ENCODE peak calls at places on chromosomes 5 and 9, in five cellular contexts. Z is stimulated activated CD4-positive, alpha-beta T cell treated with anti-CD3 and anti-CD28 coated beads, Interleukin-1b, Interleukin-23, amount 100 ng/mL, for 4 hours; V is left ventricle myocardium inferior; L is C1 segment of cervical spinal cord; E is NCI-H69. G is an unnamed sample.

GRCh38 chr9:128469070-128469469 is 13.3 kb downstream of the ODF2 start:
- DNase-seq in E (no peak), L (no peak), V (no peak), Z (no peak), G (no peak)

GRCh38 chr5:91332267-91333044 is 50.7 kb downstream of the ARRDC3 start:
- DNase-seq in Z (no peak), E (no peak), V (no peak), L (no peak), G (peak)

GRCh38 chr9:104494808-104495207 is 9.3 kb upstream of the OR13F1 start:
- DNase-seq in L (no peak), E (peak), V (no peak), Z (no peak), G (no peak)

GRCh38 chr9:38687389-38687842 is 32.5 kb downstream of the FAM240B start:
- DNase-seq in Z (no peak), E (no peak), L (peak), V (peak), G (peak)

GRCh38 chr5:76083555-76084495 is 642 bp downstream of the SV2C start:
- DNase-seq in E (peak), L (no peak), Z (no peak), V (no peak), G (no peak)

GRCh38 chr9:136644593-136645342 is 17.9 kb upstream of the EGFL7 start:
- DNase-seq in L (peak), V (peak), Z (peak), E (no peak), G (no peak)

GRCh38 chr9:72442212-72442607 is 77.2 kb upstream of the ZFAND5 start:
- DNase-seq in E (no peak), Z (no peak), V (no peak), L (no peak), G (peak)

GRCh38 chr9:101848485-101848919 is 110.1 kb upstream of the GRIN3A start:
- DNase-seq in E (peak), L (no peak), Z (no peak), V (no peak), G (peak)

GRCh38 chr9:135101926-135102325 is 14.5 kb downstream of the OLFM1 start:
- DNase-seq in V (no peak), Z (no peak), E (no peak), L (no peak), G (no peak)

GRCh38 chr5:98750693-98751092 is 22.8 kb upstream of the RGMB start:
- DNase-seq in L (no peak), Z (no peak), E (peak), V (no peak), G (no peak)

GRCh38 chr9:114898741-114899140 is 31.6 kb downstream of the TNFSF8 start:
- DNase-seq in E (no peak), Z (peak), L (peak), V (peak), G (no peak)

GRCh38 chr5:160470437-160471341 is 49.0 kb downstream of the PTTG1 start:
- DNase-seq in V (no peak), Z (no peak), E (no peak), L (no peak), G (peak)

GRCh38 chr5:144198386-144198785 is 27.7 kb downstream of the KCTD16 start:
- DNase-seq in E (peak), V (no peak), Z (no peak), L (no peak), G (peak)

GRCh38 chr5:138850854-138851253 is 24.3 kb downstream of the LRRTM2 start:
- DNase-seq in E (no peak), L (no peak), V (no peak), Z (no peak), G (no peak)

GRCh38 chr5:180990889-180991257 is 2.2 kb downstream of the BTNL3 start:
- DNase-seq in L (no peak), V (no peak), Z (no peak), E (no peak), G (no peak)

GRCh38 chr9:125634040-125634717 is 72.8 kb downstream of the MAPKAP1 start:
- DNase-seq in Z (no peak), L (no peak), V (no peak), E (no peak), G (no peak)

GRCh38 chr9:74095925-74096324 is 401.2 kb upstream of the RORB start:
- DNase-seq in Z (no peak), V (no peak), L (no peak), E (no peak), G (no peak)